ENCODE peak calls at places on chromosomes 13 and 19, in nine cellular contexts. H is choroid plexus epithelial cell; U is A549; J is neural progenitor cell; C is AG04450; Z is adrenal gland; M is AG09309; L is CD4-positive, alpha-beta memory T cell; E is pancreas. F is an unnamed sample.

GRCh38 chr13:110546933-110547332 is 14.6 kb downstream of the RAB20 start:
- DNase-seq in H (peak; percentile 95), U (peak; percentile 81), J (no peak), C (peak; percentile 57), Z (peak; percentile 99), M (peak; percentile 77), L (no peak), E (peak; percentile 89), F (peak; percentile 88)

GRCh38 chr13:111630411-111630810 is 310.0 kb downstream of the TEX29 start:
- DNase-seq in H (no peak), U (no peak), J (peak; percentile 47), C (no peak), Z (no peak), M (no peak), L (no peak), E (no peak), F (no peak)

GRCh38 chr13:22114630-22115311 is 443.9 kb downstream of the FGF9 start:
- DNase-seq in H (no peak), U (no peak), J (no peak), C (no peak), Z (no peak), M (no peak), L (peak; percentile 79), E (no peak), F (no peak)

GRCh38 chr13:33634526-33635111 is 183.3 kb upstream of the RFC3 start:
- DNase-seq in H (peak; percentile 79), U (no peak), J (no peak), C (no peak), Z (no peak), M (no peak), L (no peak), E (no peak), F (peak; percentile 60)

GRCh38 chr19:5554828-5555227 is 12.9 kb downstream of the TINCR start:
- DNase-seq in H (no peak), U (no peak), J (no peak), C (no peak), Z (no peak), M (no peak), L (no peak), E (no peak), F (no peak)

GRCh38 chr13:111573362-111573761 is 252.9 kb downstream of the TEX29 start:
- DNase-seq in H (no peak), U (no peak), J (no peak), C (no peak), Z (no peak), M (no peak), L (no peak), E (no peak), F (no peak)

GRCh38 chr19:13835791-13836723 is 40.8 kb downstream of the ZSWIM4 start:
- DNase-seq in H (no peak), U (peak; percentile 78), J (no peak), C (no peak), Z (peak; percentile 71), M (no peak), L (peak; percentile 10), E (no peak), F (peak; percentile 62)

GRCh38 chr13:97122381-97122996 is 99.6 kb upstream of the MBNL2 start:
- DNase-seq in H (peak; percentile 80), U (peak; percentile 59), J (no peak), C (no peak), Z (no peak), M (no peak), L (no peak), E (no peak), F (no peak)

GRCh38 chr19:50974702-50975555 is 5.5 kb upstream of the KLK6 start:
- DNase-seq in H (no peak), U (no peak), J (peak; percentile 34), C (no peak), Z (no peak), M (no peak), L (no peak), E (no peak), F (no peak)

GRCh38 chr19:36008336-36008978 is at the start of gene SYNE4:
- DNase-seq in H (no peak), U (peak; percentile 36), J (peak; percentile 75), C (no peak), Z (no peak), M (no peak), L (no peak), E (peak; percentile 79), F (no peak)

GRCh38 chr19:47863514-47863936 is 4.5 kb downstream of the TPRX2 start:
- DNase-seq in H (peak; percentile 83), U (peak; percentile 82), J (peak; percentile 97), C (peak; percentile 21), Z (peak; percentile 84), M (no peak), L (peak; percentile 62), E (peak; percentile 82), F (peak; percentile 94)

GRCh38 chr13:102597029-102598015 is 536 bp downstream of the TPP2 start:
- DNase-seq in H (peak; percentile 66), U (peak; percentile 1), J (peak; percentile 42), C (no peak), Z (peak; percentile 28), M (no peak), L (peak; percentile 11), E (no peak), F (peak; percentile 72)

GRCh38 chr19:40718774-40719391 is 2.0 kb downstream of the ITPKC start:
- DNase-seq in H (peak; percentile 67), U (peak; percentile 68), J (peak; percentile 46), C (no peak), Z (peak; percentile 77), M (no peak), L (no peak), E (peak; percentile 79), F (peak; percentile 76)

GRCh38 chr13:93603043-93603442 is 376.4 kb downstream of the GPC6 start:
- DNase-seq in H (peak; percentile 80), U (peak; percentile 49), J (no peak), C (peak; percentile 30), Z (no peak), M (peak; percentile 87), L (no peak), E (no peak), F (no peak)

GRCh38 chr19:7865262-7865911 is 8.8 kb downstream of the PRR36 start:
- DNase-seq in H (no peak), U (no peak), J (no peak), C (no peak), Z (no peak), M (no peak), L (no peak), E (no peak), F (peak; percentile 50)
- H3K4me3 ChIP-seq in H (no peak overlapping the region), U (no peak overlapping the region), J (no peak overlapping the region), C (no peak overlapping the region), Z (no peak overlapping the region), M (no peak overlapping the region), L (no peak overlapping the region), E (no peak overlapping the region), F (no peak overlapping the region)

GRCh38 chr13:99984134-99984462 is 2.5 kb downstream of the ZIC2 start:
- DNase-seq in H (no peak), U (no peak), J (peak; percentile 45), C (no peak), Z (no peak), M (no peak), L (no peak), E (no peak), F (no peak)

GRCh38 chr13:99982021-99982740 is 597 bp downstream of the ZIC2 start:
- DNase-seq in H (no peak), U (peak; percentile 51), J (peak; percentile 77), C (no peak), Z (no peak), M (no peak), L (no peak), E (no peak), F (no peak)

GRCh38 chr13:99984463-99985242 is 3.1 kb downstream of the ZIC2 start:
- DNase-seq in H (peak; percentile 63), U (peak; percentile 40), J (peak; percentile 65), C (no peak), Z (no peak), M (no peak), L (no peak), E (no peak), F (no peak)

GRCh38 chr13:99982741-99983400 is 1.3 kb downstream of the ZIC2 start:
- DNase-seq in H (no peak), U (no peak), J (peak; percentile 21), C (no peak), Z (no peak), M (no peak), L (no peak), E (no peak), F (no peak)

DNA sequence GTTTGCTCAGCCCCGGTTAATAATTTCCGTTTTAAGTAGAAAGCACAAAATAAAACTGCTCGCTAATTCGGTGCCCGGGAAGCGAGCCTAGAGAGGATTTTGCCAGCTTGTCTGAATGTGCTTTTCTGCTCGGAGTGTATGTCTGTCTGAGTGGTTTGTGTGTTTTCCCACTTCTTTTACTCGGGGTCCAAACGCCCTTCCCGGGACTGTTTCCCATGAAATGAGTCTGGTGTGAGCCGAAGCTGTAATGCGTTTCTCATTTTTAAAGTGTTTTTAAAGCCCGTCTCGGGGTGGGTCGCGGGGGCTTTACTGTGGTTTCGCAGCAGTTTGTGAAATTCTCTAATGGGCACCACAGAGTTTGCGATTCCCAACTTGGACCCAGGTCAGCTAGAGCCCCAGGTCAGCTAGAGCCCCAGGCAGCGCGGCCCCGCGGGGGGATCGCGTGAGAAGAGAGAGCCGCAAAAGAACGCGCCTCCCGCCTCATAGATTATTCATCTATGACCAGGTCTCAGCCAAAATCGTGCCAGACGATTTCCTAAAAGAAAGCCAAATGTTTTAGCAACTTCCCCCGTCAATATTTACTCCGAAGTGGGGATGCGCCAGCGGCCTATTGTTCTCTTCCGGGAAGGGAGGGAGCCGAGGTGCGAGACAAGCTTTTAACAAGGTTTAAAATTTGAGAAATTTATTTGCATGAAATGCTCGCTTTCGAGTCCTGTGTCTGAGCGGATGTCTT is 2.0 kb downstream of the ZIC2 start:
- DNase-seq in H (no peak), U (no peak), J (peak; percentile 48), C (no peak), Z (no peak), M (no peak), L (no peak), E (no peak), F (no peak)
- H3K4me3 ChIP-seq in H (peak overlapping the region; percentile 90), U (peak overlapping the region; percentile 92), J (peak overlapping the region; percentile 76), C (no peak overlapping the region), Z (no peak overlapping the region), M (peak overlapping the region; percentile 75), L (no peak overlapping the region), E (no peak overlapping the region), F (no peak overlapping the region)

GRCh38 chr19:52366414-52366824 is 3.3 kb upstream of the ZNF880 start:
- DNase-seq in H (no peak), U (no peak), J (no peak), C (no peak), Z (no peak), M (no peak), L (no peak), E (no peak), F (no peak)

GRCh38 chr19:52370341-52370710 is 603 bp downstream of the ZNF880 start:
- DNase-seq in H (no peak), U (no peak), J (no peak), C (no peak), Z (no peak), M (no peak), L (no peak), E (no peak), F (no peak)

GRCh38 chr19:52369463-52370340 is at the start of gene ZNF880:
- DNase-seq in H (peak; percentile 95), U (peak; percentile 66), J (peak; percentile 93), C (peak; percentile 80), Z (peak; percentile 91), M (peak; percentile 46), L (peak; percentile 89), E (peak; percentile 89), F (peak; percentile 98)
- H3K4me3 ChIP-seq in H (peak within 1 kb of the TSS; percentile 87), U (peak within 1 kb of the TSS; percentile 26), J (peak within 1 kb of the TSS; percentile 60), C (peak within 1 kb of the TSS; percentile 85), Z (peak within 1 kb of the TSS; percentile 27), M (peak within 1 kb of the TSS; percentile 76), L (peak within 1 kb of the TSS; percentile 96), E (peak within 1 kb of the TSS; percentile 53), F (peak within 1 kb of the TSS; percentile 95)

GRCh38 chr13:36298535-36299068 is 988 bp upstream of the CCDC169 start:
- DNase-seq in H (no peak), U (no peak), J (peak; percentile 90), C (no peak), Z (no peak), M (no peak), L (no peak), E (no peak), F (no peak)
- H3K4me3 ChIP-seq in H (no peak overlapping the region), U (no peak overlapping the region), J (peak overlapping the region; percentile 51), C (peak overlapping the region; percentile 74), Z (no peak overlapping the region), M (no peak overlapping the region), L (no peak overlapping the region), E (no peak overlapping the region), F (no peak overlapping the region)

F was measured in right cardiac atrium.